ENCODE peak calls at places on chromosomes 11 and 22, in ten cellular contexts. B is body of pancreas, C is astrocyte, I is left ventricle myocardium inferior, D is IMR-90, Z is GM23248, N is dorsolateral prefrontal cortex, A is coronary artery, K is neural progenitor cell, G is cardiac fibroblast. F is an unnamed sample.

GRCh38 chr11:119403021-119403420 is 20.0 kb downstream of the THY1 start:
- DNase-seq in K (no peak), B (no peak), D (peak; percentile 29), N (no peak), G (no peak), I (no peak), A (no peak), C (no peak), Z (peak; percentile 62), F (no peak)

GRCh38 chr11:16155448-16155847 is 200.9 kb downstream of the SOX6 start:
- DNase-seq in G (no peak), A (no peak), K (no peak), N (no peak), B (no peak), Z (no peak), D (no peak), C (no peak), I (no peak), F (no peak)

GRCh38 chr11:74559110-74559933 is 33.1 kb upstream of the POLD3 start:
- DNase-seq in D (peak; percentile 55), B (no peak), N (no peak), K (no peak), I (no peak), A (no peak), C (no peak), G (peak; percentile 18), Z (no peak), F (peak; percentile 20)

GRCh38 chr11:47477323-47477722 is 28.4 kb upstream of the RAPSN start:
- DNase-seq in N (no peak), A (no peak), K (no peak), C (peak; percentile 62), B (no peak), I (no peak), D (peak; percentile 69), G (peak; percentile 57), Z (peak; percentile 66), F (no peak)

GRCh38 chr11:41795004-41795403 is 335.6 kb upstream of the LRRC4C start:
- DNase-seq in K (no peak), C (no peak), D (no peak), Z (no peak), G (no peak), N (no peak), B (no peak), A (no peak), I (no peak), F (no peak)

GRCh38 chr22:20580611-20581502 is 73.4 kb downstream of the MED15 start:
- DNase-seq in A (no peak), G (no peak), B (no peak), Z (no peak), K (no peak), D (no peak), I (peak; percentile 4), C (no peak), N (no peak), F (no peak)

GRCh38 chr11:111461460-111462240 is 50.5 kb downstream of the BTG4 start:
- DNase-seq in B (no peak), N (no peak), A (peak; percentile 26), D (no peak), Z (no peak), G (no peak), C (no peak), I (no peak), K (no peak), F (no peak)

GRCh38 chr11:117583063-117583801 is 213.8 kb downstream of the DSCAML1 start:
- DNase-seq in B (no peak), G (no peak), Z (peak; percentile 50), A (no peak), D (no peak), C (peak; percentile 3), K (peak; percentile 68), N (peak; percentile 72), I (peak; percentile 34), F (no peak)

GRCh38 chr22:43007519-43008102 is 7.3 kb downstream of the PACSIN2 start:
- DNase-seq in K (no peak), C (peak; percentile 80), D (peak; percentile 75), I (no peak), N (no peak), G (no peak), B (peak; percentile 96), Z (peak; percentile 86), A (no peak), F (no peak)

GRCh38 chr11:34281256-34281655 is 76.6 kb downstream of the ABTB2 start:
- DNase-seq in K (no peak), G (peak; percentile 19), I (no peak), D (no peak), B (no peak), Z (peak; percentile 78), N (no peak), A (no peak), C (no peak), F (no peak)

GRCh38 chr11:64021742-64022067 is 14.0 kb upstream of the FLRT1 start:
- DNase-seq in G (no peak), K (peak; percentile 26), N (no peak), B (no peak), Z (no peak), C (no peak), A (no peak), D (no peak), I (peak; percentile 42), F (no peak)

GRCh38 chr11:70220920-70221319 is 17.8 kb downstream of the FADD start:
- DNase-seq in K (no peak), Z (no peak), I (no peak), D (peak; percentile 35), B (no peak), A (no peak), N (no peak), G (peak; percentile 23), C (peak; percentile 47), F (no peak)

GRCh38 chr11:10725114-10725906 is 25.7 kb upstream of the CTR9 start:
- DNase-seq in I (no peak), N (no peak), Z (peak; percentile 87), G (peak; percentile 92), A (no peak), B (peak; percentile 16), K (no peak), C (peak; percentile 97), D (peak; percentile 86), F (no peak)

GRCh38 chr22:35541254-35541748 is 670 bp downstream of the RASD2 start:
- DNase-seq in G (no peak), B (no peak), I (no peak), N (no peak), A (no peak), C (no peak), K (peak; percentile 68), Z (peak; percentile 55), D (no peak), F (no peak)

GRCh38 chr22:47570851-47571250 is 808.4 kb downstream of the TBC1D22A start:
- DNase-seq in N (peak; percentile 26), K (no peak), C (no peak), G (no peak), D (no peak), B (no peak), A (no peak), I (no peak), Z (no peak), F (no peak)

GRCh38 chr22:47572443-47572842 is 810.0 kb downstream of the TBC1D22A start:
- DNase-seq in I (no peak), C (no peak), A (no peak), D (no peak), B (no peak), Z (no peak), K (no peak), N (peak; percentile 7), G (no peak), F (no peak)

GRCh38 chr22:47574551-47574950 is 812.1 kb downstream of the TBC1D22A start:
- DNase-seq in C (no peak), N (no peak), A (no peak), K (no peak), D (no peak), I (no peak), B (no peak), Z (no peak), G (no peak), F (no peak)

GRCh38 chr22:47571616-47572015 is 809.2 kb downstream of the TBC1D22A start:
- DNase-seq in G (no peak), K (no peak), A (no peak), Z (no peak), N (peak; percentile 19), I (no peak), B (no peak), C (no peak), D (no peak), F (no peak)

GRCh38 chr22:47575291-47575690 is 812.8 kb downstream of the TBC1D22A start:
- DNase-seq in I (no peak), Z (no peak), N (no peak), C (no peak), B (no peak), A (no peak), K (no peak), G (no peak), D (no peak), F (no peak)
- H3K4me3 ChIP-seq in I (no peak overlapping the region), Z (no peak overlapping the region), N (no peak overlapping the region), C (no peak overlapping the region), B (no peak overlapping the region), A (no peak overlapping the region), K (no peak overlapping the region), G (no peak overlapping the region), D (no peak overlapping the region), F (no peak overlapping the region)

DNA sequence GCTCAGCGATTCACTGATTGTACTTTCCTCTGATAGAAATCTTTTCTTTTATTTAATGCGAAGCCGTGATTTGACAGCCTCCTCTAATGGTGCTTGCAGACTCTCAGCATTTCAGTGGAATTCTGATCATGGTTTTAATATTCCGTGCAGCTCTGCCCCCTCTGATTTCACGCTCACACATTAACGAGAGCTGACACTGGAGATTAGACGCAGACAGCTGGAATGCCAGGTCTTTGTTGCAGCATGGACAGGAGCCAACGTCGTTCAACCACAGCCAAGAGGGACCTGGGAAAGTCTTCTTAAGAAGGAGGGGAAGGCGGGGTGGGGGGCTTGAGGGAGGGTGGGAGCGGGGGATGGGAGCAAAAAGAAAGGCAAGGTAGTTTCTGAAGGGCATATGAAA is 186.4 kb downstream of the BLID start:
- DNase-seq in Z (peak; percentile 55), N (peak; percentile 46), G (peak; percentile 37), C (peak; percentile 79), K (peak; percentile 74), I (peak; percentile 28), A (no peak), D (peak; percentile 38), B (peak; percentile 39), F (peak; percentile 30)
- H3K4me3 ChIP-seq in Z (peak overlapping the region; percentile 59), N (peak overlapping the region; percentile 49), G (no peak overlapping the region), C (peak overlapping the region; percentile 60), K (peak overlapping the region; percentile 33), I (peak overlapping the region; percentile 60), A (peak overlapping the region; percentile 62), D (peak overlapping the region; percentile 8), B (no peak overlapping the region), F (peak overlapping the region; percentile 9)

GRCh38 chr22:38314992-38315800 is 2.0 kb downstream of the CSNK1E start:
- DNase-seq in D (peak; percentile 35), N (peak; percentile 68), Z (peak; percentile 61), K (peak; percentile 26), G (no peak), A (no peak), B (no peak), I (no peak), C (peak; percentile 23), F (no peak)
- H3K4me3 ChIP-seq in D (peak overlapping the region; percentile 92), N (peak overlapping the region; percentile 88), Z (peak overlapping the region; percentile 100), K (peak overlapping the region; percentile 99), G (peak overlapping the region; percentile 66), A (peak overlapping the region; percentile 96), B (peak overlapping the region; percentile 61), I (peak overlapping the region; percentile 83), C (peak overlapping the region; percentile 89), F (peak overlapping the region; percentile 71)

DNA sequence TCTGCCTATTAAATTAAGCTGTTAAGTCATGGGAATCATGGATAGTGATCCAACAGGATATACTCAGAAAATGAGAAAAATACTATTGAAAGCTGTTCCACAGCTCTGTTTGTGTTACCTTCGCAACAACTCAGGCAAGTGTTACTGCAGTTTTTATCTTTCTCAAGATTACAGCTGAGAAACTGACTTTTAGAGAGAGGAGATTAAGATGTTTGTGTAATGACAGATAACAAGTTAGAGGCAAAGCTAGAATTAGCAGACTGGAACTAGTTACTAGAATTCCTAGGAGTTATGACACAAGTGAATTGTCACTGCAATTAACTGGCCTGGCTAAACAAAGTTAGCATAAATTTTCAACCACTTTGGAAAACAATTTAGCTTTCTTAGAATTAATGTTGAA is 1.6 kb downstream of the SLN start:
- DNase-seq in C (no peak), B (no peak), G (no peak), K (no peak), D (no peak), A (no peak), Z (no peak), N (no peak), I (no peak), F (no peak)
- H3K4me3 ChIP-seq in C (no peak overlapping the region), B (no peak overlapping the region), G (no peak overlapping the region), K (no peak overlapping the region), D (no peak overlapping the region), A (no peak overlapping the region), Z (no peak overlapping the region), N (no peak overlapping the region), I (no peak overlapping the region), F (no peak overlapping the region)